ENCODE peak calls at places on chromosomes 5 and 9, in four cellular contexts. Z is GM12892, Q is epithelial cell of prostate, R is activated T-cell treated with anti-CD3 and anti-CD28 coated beads for 1 hour. J is an unnamed sample.

GRCh38 chr5:14054965-14055963 is 87.9 kb upstream of the TRIO start:
- DNase-seq in R (no peak), Z (no peak), Q (no peak), J (peak)

GRCh38 chr5:150024241-150024984 is 23.9 kb downstream of the HMGXB3 start:
- DNase-seq in R (no peak), Q (no peak), Z (no peak), J (no peak)

GRCh38 chr9:77839459-77840140 is 191.5 kb upstream of the GNA14 start:
- DNase-seq in Q (no peak), Z (no peak), R (no peak), J (peak)

GRCh38 chr5:58965677-58966414 is 383.0 kb downstream of the RAB3C start:
- DNase-seq in Z (no peak), Q (no peak), R (no peak), J (no peak)

GRCh38 chr5:142360607-142361120 is 35.8 kb upstream of the SPRY4 start:
- DNase-seq in R (no peak), Z (no peak), Q (no peak), J (peak)

GRCh38 chr9:26919698-26920097 is 27.1 kb upstream of the CAAP1 start:
- DNase-seq in R (no peak), Q (no peak), Z (no peak), J (no peak)

GRCh38 chr9:546797-547223 is 294.7 kb upstream of the DMRT1 start:
- DNase-seq in Q (no peak), R (no peak), Z (no peak), J (peak)

GRCh38 chr5:33409435-33410146 is 31.2 kb upstream of the TARS1 start:
- DNase-seq in Z (no peak), R (no peak), Q (no peak), J (peak)

GRCh38 chr5:133051117-133051546 is 681 bp upstream of the HSPA4 start:
- DNase-seq in R (no peak), Z (peak), Q (no peak), J (no peak)

GRCh38 chr9:34380511-34381315 is 4.0 kb upstream of the MYORG start:
- DNase-seq in Q (no peak), Z (peak), R (peak), J (peak)

GRCh38 chr9:123421211-123421585 is 65.2 kb downstream of the CRB2 start:
- DNase-seq in Z (no peak), Q (no peak), R (no peak), J (no peak)

GRCh38 chr5:141412853-141413539 is at the start of gene PCDHGA10:
- DNase-seq in R (peak), Q (no peak), Z (peak), J (peak)

GRCh38 chr5:39266442-39266841 is 47.1 kb upstream of the FYB1 start:
- DNase-seq in Z (no peak), Q (no peak), R (no peak), J (no peak)

GRCh38 chr9:77978086-77978781 is 53.4 kb downstream of the GNAQ start:
- DNase-seq in R (no peak), Z (no peak), Q (no peak), J (no peak)

GRCh38 chr9:127776919-127777280 is 1.6 kb downstream of the SH2D3C start:
- DNase-seq in R (no peak), Z (no peak), Q (no peak), J (no peak)

GRCh38 chr9:93257808-93258331 is 73.9 kb downstream of the WNK2 start:
- DNase-seq in R (no peak), Q (no peak), Z (no peak), J (no peak)

GRCh38 chr5:9479361-9479760 is 66.5 kb downstream of the SEMA5A start:
- DNase-seq in Z (no peak), Q (no peak), R (no peak), J (peak)

J was measured in HCEC 1CT.